ENCODE peak calls at places on chromosomes 12 and 14, in five cellular contexts. One of them, this sample, is unnamed. For H3K4me1, the result is how much of the 10 kb centered on the place peaks cover.

GRCh38 chr14:72738181-72738611 is 155.7 kb downstream of the DPF3 start:
- DNase-seq in heart right ventricle: peak
- DNase-seq in uterus: no peak
- DNase-seq in PC-3: no peak
- DNase-seq in thyroid gland: no peak
- DNase-seq in this sample: no peak

GRCh38 chr14:98925362-98926040 is 346.5 kb downstream of the BCL11B start:
- DNase-seq in PC-3: no peak
- DNase-seq in heart right ventricle: no peak
- DNase-seq in uterus: no peak
- DNase-seq in thyroid gland: no peak
- DNase-seq in this sample: no peak

GRCh38 chr12:54603173-54603814 is 14.8 kb upstream of the PPP1R1A start:
- DNase-seq in PC-3: peak
- DNase-seq in thyroid gland: peak
- DNase-seq in heart right ventricle: peak
- DNase-seq in uterus: peak
- DNase-seq in this sample: peak

GRCh38 chr12:75427491-75427890 is 36.6 kb downstream of the GLIPR1L2 start:
- DNase-seq in PC-3: no peak
- DNase-seq in thyroid gland: no peak
- DNase-seq in heart right ventricle: no peak
- DNase-seq in uterus: no peak
- DNase-seq in this sample: no peak

GRCh38 chr12:68113644-68114043 is 45.9 kb downstream of the IFNG start:
- DNase-seq in PC-3: peak
- DNase-seq in heart right ventricle: no peak
- DNase-seq in uterus: no peak
- DNase-seq in thyroid gland: no peak
- DNase-seq in this sample: no peak

GRCh38 chr12:110916295-110916875 is 4.0 kb downstream of the MYL2 start:
- DNase-seq in uterus: no peak
- DNase-seq in thyroid gland: no peak
- DNase-seq in heart right ventricle: no peak
- DNase-seq in PC-3: peak
- DNase-seq in this sample: no peak

GRCh38 chr12:8508912-8509841 is 4.1 kb upstream of the CLEC4D start:
- DNase-seq in uterus: no peak
- DNase-seq in thyroid gland: no peak
- DNase-seq in PC-3: no peak
- DNase-seq in heart right ventricle: no peak
- DNase-seq in this sample: no peak

GRCh38 chr14:105486333-105486973 is at the start of gene CRIP1:
- DNase-seq in PC-3: no peak
- DNase-seq in thyroid gland: no peak
- DNase-seq in uterus: no peak
- DNase-seq in heart right ventricle: peak
- DNase-seq in this sample: no peak

GRCh38 chr12:116370004-116370404 is 92.5 kb upstream of the MED13L start:
- DNase-seq in thyroid gland: no peak
- DNase-seq in heart right ventricle: no peak
- DNase-seq in uterus: no peak
- DNase-seq in PC-3: no peak
- DNase-seq in this sample: peak

GRCh38 chr14:58549358-58549757 is 88.4 kb upstream of the DACT1 start:
- DNase-seq in heart right ventricle: no peak
- DNase-seq in uterus: no peak
- DNase-seq in thyroid gland: no peak
- DNase-seq in PC-3: no peak
- DNase-seq in this sample: no peak

GRCh38 chr14:44658389-44658696 is 151.3 kb upstream of the FSCB start:
- DNase-seq in PC-3: no peak
- DNase-seq in uterus: no peak
- DNase-seq in heart right ventricle: no peak
- DNase-seq in thyroid gland: no peak
- DNase-seq in this sample: no peak
- H3K4me1 ChIP-seq in PC-3: under half
- H3K4me1 ChIP-seq in uterus: under half
- H3K4me1 ChIP-seq in heart right ventricle: under half
- H3K4me1 ChIP-seq in thyroid gland: under half
- H3K4me1 ChIP-seq in this sample: under half

DNA sequence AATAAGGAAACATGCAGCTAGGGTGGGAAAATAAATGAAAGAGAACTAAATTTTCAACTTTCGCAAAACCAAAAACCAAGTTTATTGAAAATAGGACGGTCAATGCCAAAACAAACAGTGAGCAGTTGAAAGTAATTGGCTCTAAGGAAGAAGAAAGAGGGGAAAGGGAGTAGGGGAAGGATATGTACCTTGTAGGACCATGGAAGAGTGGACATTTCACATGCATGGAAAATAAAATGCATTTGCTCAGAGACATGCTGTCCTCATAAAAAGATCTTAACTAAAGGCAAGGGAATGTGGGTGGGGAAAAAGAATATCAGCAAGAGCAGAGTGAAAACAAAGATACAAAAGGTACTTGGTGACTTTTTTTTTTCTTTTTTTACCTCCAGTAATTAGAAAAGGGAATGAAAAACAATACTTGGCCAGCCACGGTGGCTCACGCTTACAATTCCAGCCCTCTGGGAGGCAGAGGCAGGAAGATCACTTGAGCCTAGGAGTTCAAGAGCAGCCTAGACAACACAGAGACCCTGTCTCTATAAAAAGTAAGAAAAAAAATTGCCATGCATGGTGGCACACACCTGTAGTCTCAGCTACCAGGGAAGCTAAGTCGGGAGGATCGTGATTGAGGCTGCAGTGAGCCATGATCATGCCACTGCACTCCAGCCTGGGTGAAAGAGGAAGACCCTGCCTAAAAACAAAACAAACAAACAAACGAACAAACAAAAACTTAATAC is 6.6 kb downstream of the TXNDC16 start:
- DNase-seq in PC-3: no peak
- DNase-seq in heart right ventricle: no peak
- DNase-seq in uterus: no peak
- DNase-seq in thyroid gland: no peak
- DNase-seq in this sample: no peak
- H3K4me1 ChIP-seq in PC-3: under half
- H3K4me1 ChIP-seq in heart right ventricle: under half
- H3K4me1 ChIP-seq in uterus: under half
- H3K4me1 ChIP-seq in thyroid gland: under half
- H3K4me1 ChIP-seq in this sample: under half

GRCh38 chr14:34277191-34277590 is 184.8 kb downstream of the SPTSSA start:
- DNase-seq in thyroid gland: no peak
- DNase-seq in PC-3: no peak
- DNase-seq in heart right ventricle: no peak
- DNase-seq in uterus: no peak
- DNase-seq in this sample: no peak

GRCh38 chr14:34270361-34270760 is 191.7 kb downstream of the SPTSSA start:
- DNase-seq in PC-3: no peak
- DNase-seq in uterus: peak
- DNase-seq in heart right ventricle: no peak
- DNase-seq in thyroid gland: no peak
- DNase-seq in this sample: no peak

GRCh38 chr14:34275038-34275437 is 187.0 kb downstream of the SPTSSA start:
- DNase-seq in uterus: no peak
- DNase-seq in thyroid gland: no peak
- DNase-seq in PC-3: no peak
- DNase-seq in heart right ventricle: no peak
- DNase-seq in this sample: no peak
- H3K4me1 ChIP-seq in uterus: under half
- H3K4me1 ChIP-seq in thyroid gland: under half
- H3K4me1 ChIP-seq in PC-3: under half
- H3K4me1 ChIP-seq in heart right ventricle: under half
- H3K4me1 ChIP-seq in this sample: under half

GRCh38 chr12:132500856-132501180 is 10.9 kb downstream of the FBRSL1 start:
- DNase-seq in thyroid gland: no peak
- DNase-seq in PC-3: no peak
- DNase-seq in uterus: no peak
- DNase-seq in heart right ventricle: no peak
- DNase-seq in this sample: no peak
- H3K4me1 ChIP-seq in thyroid gland: half or more
- H3K4me1 ChIP-seq in PC-3: under half
- H3K4me1 ChIP-seq in uterus: under half
- H3K4me1 ChIP-seq in heart right ventricle: half or more
- H3K4me1 ChIP-seq in this sample: under half

GRCh38 chr12:51381226-51382079 is 9.8 kb downstream of the GALNT6 start:
- DNase-seq in thyroid gland: peak
- DNase-seq in PC-3: no peak
- DNase-seq in uterus: no peak
- DNase-seq in heart right ventricle: peak
- DNase-seq in this sample: no peak
- H3K4me1 ChIP-seq in thyroid gland: under half
- H3K4me1 ChIP-seq in PC-3: half or more
- H3K4me1 ChIP-seq in uterus: under half
- H3K4me1 ChIP-seq in heart right ventricle: under half
- H3K4me1 ChIP-seq in this sample: under half

GRCh38 chr14:80974338-80975078 is 19.1 kb downstream of the TSHR start:
- DNase-seq in PC-3: no peak
- DNase-seq in heart right ventricle: no peak
- DNase-seq in thyroid gland: no peak
- DNase-seq in uterus: no peak
- DNase-seq in this sample: no peak

GRCh38 chr14:80977103-80977728 is 21.8 kb downstream of the TSHR start:
- DNase-seq in uterus: no peak
- DNase-seq in PC-3: no peak
- DNase-seq in thyroid gland: no peak
- DNase-seq in heart right ventricle: no peak
- DNase-seq in this sample: no peak

GRCh38 chr14:80978403-80978802 is 23.0 kb downstream of the TSHR start:
- DNase-seq in uterus: no peak
- DNase-seq in PC-3: no peak
- DNase-seq in thyroid gland: no peak
- DNase-seq in heart right ventricle: no peak
- DNase-seq in this sample: no peak

GRCh38 chr14:80973918-80974317 is 18.5 kb downstream of the TSHR start:
- DNase-seq in thyroid gland: no peak
- DNase-seq in uterus: no peak
- DNase-seq in PC-3: no peak
- DNase-seq in heart right ventricle: no peak
- DNase-seq in this sample: no peak
- H3K4me1 ChIP-seq in thyroid gland: half or more
- H3K4me1 ChIP-seq in uterus: under half
- H3K4me1 ChIP-seq in PC-3: under half
- H3K4me1 ChIP-seq in heart right ventricle: under half
- H3K4me1 ChIP-seq in this sample: under half

GRCh38 chr14:69620981-69621380 is 9.6 kb downstream of the SUSD6 start:
- DNase-seq in uterus: no peak
- DNase-seq in heart right ventricle: no peak
- DNase-seq in thyroid gland: no peak
- DNase-seq in PC-3: no peak
- DNase-seq in this sample: no peak
- H3K4me1 ChIP-seq in uterus: under half
- H3K4me1 ChIP-seq in heart right ventricle: half or more
- H3K4me1 ChIP-seq in thyroid gland: half or more
- H3K4me1 ChIP-seq in PC-3: under half
- H3K4me1 ChIP-seq in this sample: under half

GRCh38 chr12:124388038-124388676 is 93.3 kb downstream of the RFLNA start:
- DNase-seq in PC-3: no peak
- DNase-seq in heart right ventricle: no peak
- DNase-seq in thyroid gland: no peak
- DNase-seq in uterus: no peak
- DNase-seq in this sample: peak

GRCh38 chr12:124390442-124391116 is 95.7 kb downstream of the RFLNA start:
- DNase-seq in heart right ventricle: peak
- DNase-seq in uterus: no peak
- DNase-seq in PC-3: peak
- DNase-seq in thyroid gland: no peak
- DNase-seq in this sample: peak

GRCh38 chr12:124387510-124387855 is 92.6 kb downstream of the RFLNA start:
- DNase-seq in heart right ventricle: peak
- DNase-seq in PC-3: no peak
- DNase-seq in uterus: no peak
- DNase-seq in thyroid gland: no peak
- DNase-seq in this sample: peak

GRCh38 chr12:124389537-124390441 is 94.9 kb downstream of the RFLNA start:
- DNase-seq in thyroid gland: no peak
- DNase-seq in uterus: no peak
- DNase-seq in PC-3: no peak
- DNase-seq in heart right ventricle: no peak
- DNase-seq in this sample: no peak

GRCh38 chr12:124388679-124389536 is 94.0 kb downstream of the RFLNA start:
- DNase-seq in uterus: peak
- DNase-seq in thyroid gland: peak
- DNase-seq in PC-3: peak
- DNase-seq in heart right ventricle: peak
- DNase-seq in this sample: peak
- H3K4me1 ChIP-seq in uterus: under half
- H3K4me1 ChIP-seq in thyroid gland: half or more
- H3K4me1 ChIP-seq in PC-3: half or more
- H3K4me1 ChIP-seq in heart right ventricle: half or more
- H3K4me1 ChIP-seq in this sample: half or more

DNA sequence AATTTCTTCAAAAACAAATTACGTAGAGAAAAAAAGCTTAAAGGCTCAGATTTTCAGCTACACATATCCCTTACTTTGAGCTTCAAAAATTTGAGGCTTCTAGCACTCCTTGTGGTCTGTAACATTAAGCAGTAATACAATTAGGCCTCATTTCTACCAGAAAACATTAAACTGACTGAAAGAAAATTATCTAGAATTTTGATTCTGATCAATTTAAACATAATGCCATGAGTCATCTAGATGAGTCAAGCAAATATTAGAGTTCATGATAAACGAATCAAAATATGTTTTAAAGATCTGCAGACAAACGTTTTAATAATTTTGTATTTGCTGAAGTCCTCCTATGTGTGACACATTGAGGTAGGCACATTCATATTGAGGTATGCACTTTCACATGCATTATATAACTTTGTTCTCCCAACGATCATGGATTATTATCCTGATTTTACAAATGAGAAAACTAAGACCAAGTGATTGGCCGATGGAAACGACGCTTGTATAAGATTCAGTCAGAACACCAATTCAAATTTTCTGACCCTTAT is 4.3 kb downstream of the OSBPL8 start:
- DNase-seq in PC-3: peak
- DNase-seq in thyroid gland: no peak
- DNase-seq in uterus: no peak
- DNase-seq in heart right ventricle: no peak
- DNase-seq in this sample: no peak
- H3K4me1 ChIP-seq in PC-3: under half
- H3K4me1 ChIP-seq in thyroid gland: under half
- H3K4me1 ChIP-seq in uterus: under half
- H3K4me1 ChIP-seq in heart right ventricle: half or more
- H3K4me1 ChIP-seq in this sample: under half

This sample was measured in SJSA1.